ENCODE peak calls at places on chromosomes 12 and 14, in seven cellular contexts. One of them, this sample, is unnamed.

GRCh38 chr12:3332190-3332589 is 158.8 kb upstream of the PRMT8 start:
- DNase-seq in GM23338: no peak
- DNase-seq in SK-N-SH: no peak
- DNase-seq in HCT116: no peak
- DNase-seq in HepG2: no peak
- DNase-seq in A549: no peak
- DNase-seq in K562: no peak
- DNase-seq in this sample: no peak

GRCh38 chr12:91055976-91056375 is 1.8 kb downstream of the KERA start:
- DNase-seq in SK-N-SH: no peak
- DNase-seq in HepG2: no peak
- DNase-seq in K562: no peak
- DNase-seq in GM23338: no peak
- DNase-seq in HCT116: no peak
- DNase-seq in A549: no peak
- DNase-seq in this sample: no peak

GRCh38 chr12:15774819-15775218 is 14.4 kb downstream of the EPS8 start:
- DNase-seq in HCT116: no peak
- DNase-seq in K562: no peak
- DNase-seq in HepG2: no peak
- DNase-seq in GM23338: no peak
- DNase-seq in A549: no peak
- DNase-seq in SK-N-SH: no peak
- DNase-seq in this sample: no peak

GRCh38 chr14:67515386-67516079 is 17.6 kb upstream of the PLEKHH1 start:
- DNase-seq in HepG2: no peak
- DNase-seq in K562: peak
- DNase-seq in GM23338: peak
- DNase-seq in A549: no peak
- DNase-seq in SK-N-SH: no peak
- DNase-seq in HCT116: no peak
- DNase-seq in this sample: no peak

GRCh38 chr14:74945852-74946658 is 9.3 kb downstream of the PGF start:
- DNase-seq in K562: peak
- DNase-seq in SK-N-SH: peak
- DNase-seq in GM23338: peak
- DNase-seq in HCT116: peak
- DNase-seq in HepG2: peak
- DNase-seq in A549: peak
- DNase-seq in this sample: peak

GRCh38 chr14:95072310-95072709 is 85.0 kb downstream of the DICER1 start:
- DNase-seq in A549: no peak
- DNase-seq in HCT116: no peak
- DNase-seq in K562: no peak
- DNase-seq in SK-N-SH: no peak
- DNase-seq in GM23338: no peak
- DNase-seq in HepG2: no peak
- DNase-seq in this sample: no peak

GRCh38 chr14:96177766-96178377 is 26.8 kb upstream of the BDKRB2 start:
- DNase-seq in K562: no peak
- DNase-seq in SK-N-SH: no peak
- DNase-seq in HCT116: no peak
- DNase-seq in HepG2: no peak
- DNase-seq in A549: no peak
- DNase-seq in GM23338: no peak
- DNase-seq in this sample: no peak

GRCh38 chr12:119204137-119204536 is 25.4 kb downstream of the HSPB8 start:
- DNase-seq in HCT116: no peak
- DNase-seq in A549: no peak
- DNase-seq in HepG2: no peak
- DNase-seq in GM23338: no peak
- DNase-seq in K562: no peak
- DNase-seq in SK-N-SH: peak
- DNase-seq in this sample: no peak

GRCh38 chr12:19440916-19441315 is 1.6 kb downstream of the AEBP2 start:
- DNase-seq in GM23338: no peak
- DNase-seq in HCT116: no peak
- DNase-seq in A549: no peak
- DNase-seq in SK-N-SH: no peak
- DNase-seq in K562: no peak
- DNase-seq in HepG2: no peak
- DNase-seq in this sample: no peak

GRCh38 chr12:116880213-116880816 is 926 bp downstream of the HRK start:
- DNase-seq in K562: no peak
- DNase-seq in GM23338: peak
- DNase-seq in SK-N-SH: peak
- DNase-seq in HCT116: no peak
- DNase-seq in HepG2: no peak
- DNase-seq in A549: no peak
- DNase-seq in this sample: no peak

GRCh38 chr12:123897221-123897620 is 75.4 kb downstream of the CCDC92 start:
- DNase-seq in A549: peak
- DNase-seq in HCT116: peak
- DNase-seq in K562: no peak
- DNase-seq in HepG2: no peak
- DNase-seq in GM23338: no peak
- DNase-seq in SK-N-SH: no peak
- DNase-seq in this sample: no peak

GRCh38 chr14:98889836-98890185 is 382.2 kb downstream of the BCL11B start:
- DNase-seq in GM23338: no peak
- DNase-seq in HepG2: no peak
- DNase-seq in HCT116: no peak
- DNase-seq in A549: no peak
- DNase-seq in SK-N-SH: no peak
- DNase-seq in K562: no peak
- DNase-seq in this sample: no peak

GRCh38 chr12:53674977-53675700 is 744 bp downstream of the ATP5MC2 start:
- DNase-seq in A549: no peak
- DNase-seq in GM23338: no peak
- DNase-seq in HCT116: no peak
- DNase-seq in SK-N-SH: no peak
- DNase-seq in K562: no peak
- DNase-seq in HepG2: no peak
- DNase-seq in this sample: no peak

GRCh38 chr14:26370118-26370517 is 227.7 kb downstream of the NOVA1 start:
- DNase-seq in HCT116: no peak
- DNase-seq in HepG2: no peak
- DNase-seq in A549: no peak
- DNase-seq in K562: no peak
- DNase-seq in SK-N-SH: no peak
- DNase-seq in GM23338: no peak
- DNase-seq in this sample: no peak

GRCh38 chr12:64749466-64750202 is 9.6 kb downstream of the GNS start:
- DNase-seq in HCT116: no peak
- DNase-seq in GM23338: no peak
- DNase-seq in A549: no peak
- DNase-seq in HepG2: no peak
- DNase-seq in K562: no peak
- DNase-seq in SK-N-SH: no peak
- DNase-seq in this sample: peak

GRCh38 chr12:27709932-27710591 is 570 bp upstream of the MRPS35 start:
- DNase-seq in K562: no peak
- DNase-seq in SK-N-SH: no peak
- DNase-seq in HCT116: no peak
- DNase-seq in A549: peak
- DNase-seq in GM23338: no peak
- DNase-seq in HepG2: peak
- DNase-seq in this sample: peak

GRCh38 chr12:64099430-64099829 is 122.7 kb downstream of the KICS2 start:
- DNase-seq in GM23338: no peak
- DNase-seq in A549: peak
- DNase-seq in K562: no peak
- DNase-seq in SK-N-SH: no peak
- DNase-seq in HCT116: peak
- DNase-seq in HepG2: no peak
- DNase-seq in this sample: no peak

GRCh38 chr12:89750821-89751227 is 42.2 kb upstream of the ATP2B1 start:
- DNase-seq in K562: no peak
- DNase-seq in SK-N-SH: no peak
- DNase-seq in HCT116: no peak
- DNase-seq in HepG2: no peak
- DNase-seq in A549: no peak
- DNase-seq in GM23338: no peak
- DNase-seq in this sample: no peak

GRCh38 chr14:94445003-94445402 is 7.6 kb downstream of the SERPINA11 start:
- DNase-seq in HepG2: no peak
- DNase-seq in SK-N-SH: no peak
- DNase-seq in A549: no peak
- DNase-seq in K562: no peak
- DNase-seq in GM23338: no peak
- DNase-seq in HCT116: no peak
- DNase-seq in this sample: no peak

GRCh38 chr12:100566887-100567637 is 6.4 kb upstream of the GAS2L3 start:
- DNase-seq in SK-N-SH: no peak
- DNase-seq in HepG2: no peak
- DNase-seq in K562: no peak
- DNase-seq in GM23338: no peak
- DNase-seq in HCT116: no peak
- DNase-seq in A549: no peak
- DNase-seq in this sample: peak

GRCh38 chr12:31206038-31206670 is 119.8 kb downstream of the SINHCAF start:
- DNase-seq in K562: no peak
- DNase-seq in SK-N-SH: no peak
- DNase-seq in HepG2: no peak
- DNase-seq in A549: no peak
- DNase-seq in HCT116: peak
- DNase-seq in GM23338: peak
- DNase-seq in this sample: no peak

DNA sequence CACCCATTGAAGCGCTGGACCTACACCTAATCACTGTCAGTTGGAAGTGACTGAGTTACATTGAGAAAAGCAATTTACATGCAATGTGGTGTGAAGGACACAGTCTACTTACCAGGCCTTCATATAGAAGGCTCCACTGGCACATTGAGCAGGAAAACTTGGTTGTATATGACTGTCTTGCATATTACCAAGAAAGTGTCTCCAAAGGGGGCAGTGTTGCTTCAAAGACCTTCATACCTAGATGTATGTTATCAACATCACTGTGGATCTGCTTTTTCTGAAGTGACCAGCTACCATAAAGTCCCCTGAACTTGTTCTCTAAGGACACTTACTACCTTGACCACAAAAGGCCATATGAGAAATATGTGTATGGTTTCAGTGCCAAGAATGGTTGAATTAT is 64.1 kb downstream of the NELL2 start:
- DNase-seq in A549: peak
- DNase-seq in SK-N-SH: no peak
- DNase-seq in HCT116: peak
- DNase-seq in HepG2: no peak
- DNase-seq in GM23338: peak
- DNase-seq in K562: no peak
- DNase-seq in this sample: no peak
- H3K4me3 ChIP-seq in A549: no peak
- H3K4me3 ChIP-seq in SK-N-SH: no peak
- H3K4me3 ChIP-seq in HCT116: no peak
- H3K4me3 ChIP-seq in HepG2: no peak
- H3K4me3 ChIP-seq in GM23338: no peak
- H3K4me3 ChIP-seq in K562: no peak
- H3K4me3 ChIP-seq in this sample: no peak

DNA sequence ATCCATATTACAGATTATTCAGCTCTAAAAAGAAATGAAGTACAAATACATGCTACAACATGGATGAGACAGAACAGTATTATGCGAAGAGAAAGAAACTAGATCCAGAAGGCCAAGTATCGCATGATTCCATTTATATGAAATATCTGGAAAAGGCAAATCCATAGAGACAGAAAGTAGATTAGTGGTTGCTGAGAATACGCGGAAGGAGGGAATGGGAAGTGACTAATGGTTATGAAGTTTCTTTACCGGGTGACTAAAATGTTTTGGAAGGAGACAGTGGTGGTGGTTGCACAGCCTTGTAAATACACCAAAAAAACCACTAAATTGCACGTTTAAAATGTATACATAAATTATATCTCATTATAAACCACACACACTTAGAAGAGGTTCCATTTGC is 12.5 kb downstream of the PRDM4 start:
- DNase-seq in HepG2: no peak
- DNase-seq in K562: no peak
- DNase-seq in GM23338: no peak
- DNase-seq in HCT116: no peak
- DNase-seq in A549: no peak
- DNase-seq in SK-N-SH: no peak
- DNase-seq in this sample: no peak
- TF ChIP-seq REST in HepG2: no peak
- TF ChIP-seq REST in K562: no peak
- TF ChIP-seq REST in GM23338: no peak
- TF ChIP-seq REST in HCT116: no peak
- TF ChIP-seq REST in A549: no peak
- TF ChIP-seq REST in SK-N-SH: no peak
- TF ChIP-seq REST in this sample: no peak

GRCh38 chr14:93084866-93085857 is 30.6 kb downstream of the ITPK1 start:
- DNase-seq in A549: no peak
- DNase-seq in HCT116: no peak
- DNase-seq in SK-N-SH: no peak
- DNase-seq in GM23338: no peak
- DNase-seq in K562: no peak
- DNase-seq in HepG2: no peak
- DNase-seq in this sample: peak

GRCh38 chr14:93083898-93084297 is 31.8 kb downstream of the ITPK1 start:
- DNase-seq in HCT116: no peak
- DNase-seq in K562: no peak
- DNase-seq in HepG2: no peak
- DNase-seq in GM23338: no peak
- DNase-seq in A549: no peak
- DNase-seq in SK-N-SH: no peak
- DNase-seq in this sample: no peak

GRCh38 chr14:93084402-93084801 is 31.3 kb downstream of the ITPK1 start:
- DNase-seq in A549: no peak
- DNase-seq in HCT116: no peak
- DNase-seq in SK-N-SH: no peak
- DNase-seq in GM23338: no peak
- DNase-seq in HepG2: no peak
- DNase-seq in K562: no peak
- DNase-seq in this sample: no peak

GRCh38 chr14:93085916-93086315 is 29.8 kb downstream of the ITPK1 start:
- DNase-seq in GM23338: peak
- DNase-seq in HepG2: no peak
- DNase-seq in HCT116: no peak
- DNase-seq in K562: no peak
- DNase-seq in SK-N-SH: no peak
- DNase-seq in A549: peak
- DNase-seq in this sample: no peak

GRCh38 chr14:93086441-93087055 is 29.2 kb downstream of the ITPK1 start:
- DNase-seq in A549: no peak
- DNase-seq in SK-N-SH: no peak
- DNase-seq in HepG2: no peak
- DNase-seq in GM23338: no peak
- DNase-seq in HCT116: no peak
- DNase-seq in K562: no peak
- DNase-seq in this sample: peak
- H3K4me3 ChIP-seq in A549: no peak
- H3K4me3 ChIP-seq in SK-N-SH: no peak
- H3K4me3 ChIP-seq in HepG2: no peak
- H3K4me3 ChIP-seq in GM23338: no peak
- H3K4me3 ChIP-seq in HCT116: no peak
- H3K4me3 ChIP-seq in K562: no peak
- H3K4me3 ChIP-seq in this sample: no peak

DNA sequence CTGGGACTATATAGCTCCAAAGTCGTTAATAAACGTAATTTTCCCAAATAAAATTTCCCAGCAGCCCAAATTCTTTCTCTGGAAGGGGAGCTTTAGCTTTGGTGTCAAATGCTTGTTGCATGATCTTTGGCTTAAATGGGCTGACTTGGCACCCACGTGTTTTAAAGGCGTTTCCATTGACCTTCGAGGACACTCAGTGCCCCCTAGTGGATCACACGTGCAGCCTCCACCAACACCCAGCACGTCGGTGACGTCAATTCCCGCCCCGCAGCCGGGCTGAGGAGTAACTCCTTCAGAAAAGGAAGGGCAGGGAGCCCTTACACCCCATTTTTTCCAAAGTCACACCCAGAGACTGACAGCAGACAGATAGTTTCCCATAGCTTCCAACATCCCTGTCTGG is 707.8 kb downstream of the AACS start:
- DNase-seq in GM23338: peak
- DNase-seq in K562: peak
- DNase-seq in HCT116: peak
- DNase-seq in A549: peak
- DNase-seq in HepG2: peak
- DNase-seq in SK-N-SH: peak
- DNase-seq in this sample: peak
- TF ChIP-seq REST in GM23338: no peak
- TF ChIP-seq REST in K562: no peak
- TF ChIP-seq REST in HCT116: no peak
- TF ChIP-seq REST in A549: no peak
- TF ChIP-seq REST in HepG2: no peak
- TF ChIP-seq REST in SK-N-SH: no peak
- TF ChIP-seq REST in this sample: no peak

This sample was measured in HL-60.